ENCODE peak calls at places on chromosomes 6 and 20, in nine cellular contexts. R, X, B, N, H, E, I, K and Q are unnamed samples.
A peak's percentile ranks its signal among the peaks of the same experiment; 100 is the strongest.

GRCh38 chr6:52929321-52930164 is 20.0 kb upstream of the GSTA3 start:
- DNase-seq in R (no peak), X (peak; percentile 93), B (no peak), N (peak; percentile 98), H (no peak), E (no peak), I (peak; percentile 91), K (peak; percentile 22), Q (peak; percentile 46)

GRCh38 chr20:20276806-20277530 is 90.9 kb upstream of the INSM1 start:
- DNase-seq in R (no peak), X (no peak), B (no peak), N (no peak), H (no peak), E (no peak), I (no peak), K (no peak), Q (no peak)

GRCh38 chr20:57830515-57830895 is 120.7 kb upstream of the PMEPA1 start:
- DNase-seq in R (no peak), X (no peak), B (no peak), N (no peak), H (no peak), E (no peak), I (no peak), K (no peak), Q (no peak)

GRCh38 chr20:42688576-42688975 is 501.1 kb downstream of the PTPRT start:
- DNase-seq in R (peak; percentile 36), X (no peak), B (peak; percentile 33), N (no peak), H (peak; percentile 57), E (peak; percentile 31), I (no peak), K (no peak), Q (no peak)

GRCh38 chr6:161561938-161562337 is 288.1 kb upstream of the AGPAT4 start:
- DNase-seq in R (no peak), X (no peak), B (no peak), N (no peak), H (no peak), E (no peak), I (no peak), K (no peak), Q (no peak)

GRCh38 chr6:3915076-3915791 is 66.1 kb downstream of the FAM50B start:
- DNase-seq in R (no peak), X (no peak), B (no peak), N (no peak), H (peak; percentile 19), E (no peak), I (no peak), K (no peak), Q (no peak)

GRCh38 chr20:20850407-20850806 is 138.0 kb upstream of the RALGAPA2 start:
- DNase-seq in R (no peak), X (no peak), B (no peak), N (no peak), H (no peak), E (no peak), I (no peak), K (no peak), Q (no peak)

GRCh38 chr6:107977283-107977682 is 19.3 kb upstream of the SEC63 start:
- DNase-seq in R (no peak), X (peak; percentile 39), B (no peak), N (peak; percentile 57), H (no peak), E (peak; percentile 30), I (peak; percentile 21), K (no peak), Q (peak; percentile 42)

GRCh38 chr6:152571863-152572394 is 65.2 kb downstream of the SYNE1 start:
- DNase-seq in R (no peak), X (no peak), B (no peak), N (peak; percentile 9), H (no peak), E (no peak), I (no peak), K (no peak), Q (no peak)

GRCh38 chr6:155084431-155085123 is 89.5 kb downstream of the TIAM2 start:
- DNase-seq in R (no peak), X (peak; percentile 25), B (no peak), N (peak; percentile 10), H (no peak), E (no peak), I (peak; percentile 82), K (no peak), Q (no peak)

GRCh38 chr6:28266962-28267694 is at the start of gene ZSCAN26:
- DNase-seq in R (peak; percentile 85), X (peak; percentile 89), B (peak; percentile 87), N (peak; percentile 88), H (peak; percentile 92), E (peak; percentile 92), I (peak; percentile 89), K (peak; percentile 88), Q (peak; percentile 86)

GRCh38 chr20:58691773-58692578 is 624 bp upstream of the NPEPL1 start:
- DNase-seq in R (peak; percentile 58), X (no peak), B (no peak), N (peak; percentile 50), H (peak; percentile 59), E (no peak), I (no peak), K (no peak), Q (peak; percentile 69)

GRCh38 chr6:33082702-33083101 is 6.9 kb downstream of the HLA-DPB1 start:
- DNase-seq in R (peak; percentile 72), X (peak; percentile 13), B (no peak), N (peak; percentile 67), H (peak; percentile 65), E (peak; percentile 81), I (peak; percentile 10), K (peak; percentile 24), Q (peak; percentile 69)

GRCh38 chr20:354298-354977 is 7.5 kb downstream of the NRSN2 start:
- DNase-seq in R (peak; percentile 78), X (peak; percentile 67), B (peak; percentile 69), N (peak; percentile 79), H (peak; percentile 92), E (peak; percentile 88), I (peak; percentile 61), K (peak; percentile 59), Q (peak; percentile 97)

GRCh38 chr6:2259002-2259494 is 13.6 kb upstream of the GMDS start:
- DNase-seq in R (no peak), X (no peak), B (no peak), N (no peak), H (no peak), E (no peak), I (no peak), K (no peak), Q (no peak)

GRCh38 chr6:2263896-2264295 is 18.5 kb upstream of the GMDS start:
- DNase-seq in R (no peak), X (no peak), B (no peak), N (no peak), H (no peak), E (no peak), I (no peak), K (no peak), Q (no peak)

GRCh38 chr6:2258112-2258511 is 12.7 kb upstream of the GMDS start:
- DNase-seq in R (no peak), X (no peak), B (no peak), N (no peak), H (no peak), E (no peak), I (no peak), K (no peak), Q (no peak)

GRCh38 chr6:2257358-2257757 is 12.0 kb upstream of the GMDS start:
- DNase-seq in R (no peak), X (no peak), B (no peak), N (no peak), H (no peak), E (no peak), I (no peak), K (no peak), Q (no peak)

GRCh38 chr6:2259574-2259973 is 14.2 kb upstream of the GMDS start:
- DNase-seq in R (no peak), X (no peak), B (no peak), N (no peak), H (no peak), E (no peak), I (no peak), K (no peak), Q (no peak)
- H2AFZ ChIP-seq in R (no peak overlapping the region), X (no peak overlapping the region), B (no peak overlapping the region), N (no peak overlapping the region), H (no peak overlapping the region), E (no peak overlapping the region), I (no peak overlapping the region), K (no peak overlapping the region), Q (no peak overlapping the region)

DNA sequence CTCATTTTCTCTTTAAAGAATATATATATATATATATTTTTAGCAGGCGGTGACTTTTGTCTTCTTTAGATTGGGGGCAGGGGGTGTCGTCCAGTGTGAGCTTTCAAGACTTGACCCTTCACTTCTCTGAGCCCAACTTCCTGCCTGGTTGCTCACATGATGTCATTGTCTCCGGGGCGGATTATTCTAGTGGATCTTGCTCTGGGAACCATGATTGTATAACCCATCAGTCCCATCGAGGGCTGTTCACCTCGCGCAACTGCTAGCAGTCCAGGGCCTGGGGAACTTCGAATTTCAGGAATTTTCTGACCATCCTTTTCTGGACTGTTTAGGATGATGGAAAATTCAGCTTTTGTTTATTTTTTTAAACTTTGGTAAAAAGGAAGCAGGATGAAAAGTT is 1.0 kb downstream of the IGF2R start:
- DNase-seq in R (no peak), X (peak; percentile 84), B (peak; percentile 64), N (peak; percentile 82), H (no peak), E (peak; percentile 81), I (peak; percentile 73), K (peak; percentile 19), Q (peak; percentile 97)
- H2AFZ ChIP-seq in R (no peak overlapping the region), X (peak overlapping the region; percentile 62), B (peak overlapping the region; percentile 80), N (peak overlapping the region; percentile 74), H (no peak overlapping the region), E (peak overlapping the region; percentile 80), I (no peak overlapping the region), K (no peak overlapping the region), Q (peak overlapping the region; percentile 47)

GRCh38 chr6:158756126-158756525 is 63.0 kb downstream of the EZR start:
- DNase-seq in R (no peak), X (no peak), B (no peak), N (no peak), H (no peak), E (no peak), I (no peak), K (no peak), Q (peak; percentile 36)
- H2AFZ ChIP-seq in R (no peak overlapping the region), X (no peak overlapping the region), B (no peak overlapping the region), N (no peak overlapping the region), H (no peak overlapping the region), E (no peak overlapping the region), I (no peak overlapping the region), K (no peak overlapping the region), Q (no peak overlapping the region)

GRCh38 chr6:132491303-132491702 is 21.6 kb downstream of the STX7 start:
- DNase-seq in R (no peak), X (peak; percentile 52), B (no peak), N (peak; percentile 90), H (no peak), E (no peak), I (peak; percentile 57), K (no peak), Q (no peak)

GRCh38 chr6:132490478-132491204 is 22.3 kb downstream of the STX7 start:
- DNase-seq in R (no peak), X (no peak), B (no peak), N (peak; percentile 52), H (no peak), E (no peak), I (no peak), K (no peak), Q (no peak)

GRCh38 chr6:132490024-132490423 is 22.9 kb downstream of the STX7 start:
- DNase-seq in R (no peak), X (no peak), B (no peak), N (peak; percentile 90), H (no peak), E (no peak), I (no peak), K (no peak), Q (peak; percentile 57)

GRCh38 chr6:132487762-132488161 is 25.2 kb downstream of the STX7 start:
- DNase-seq in R (no peak), X (no peak), B (no peak), N (no peak), H (no peak), E (no peak), I (no peak), K (no peak), Q (no peak)

GRCh38 chr6:132489376-132489775 is 23.5 kb downstream of the STX7 start:
- DNase-seq in R (no peak), X (no peak), B (no peak), N (no peak), H (no peak), E (no peak), I (no peak), K (no peak), Q (no peak)
- H2AFZ ChIP-seq in R (no peak overlapping the region), X (no peak overlapping the region), B (no peak overlapping the region), N (peak overlapping the region; percentile 75), H (no peak overlapping the region), E (no peak overlapping the region), I (no peak overlapping the region), K (no peak overlapping the region), Q (peak overlapping the region; percentile 49)